ENCODE peak calls at places on chromosome 6, in four cellular contexts. One of them, this sample, is unnamed.

GRCh38 chr6:95521181-95521580 is 56.2 kb upstream of the MANEA start:
- ATAC-seq in lung: no peak
- ATAC-seq in CD8-positive, alpha-beta T cell: no peak
- ATAC-seq in thoracic aorta: no peak
- ATAC-seq in this sample: no peak

GRCh38 chr6:148846778-148847761 is 100.2 kb downstream of the UST start:
- ATAC-seq in lung: no peak
- ATAC-seq in CD8-positive, alpha-beta T cell: no peak
- ATAC-seq in thoracic aorta: no peak
- ATAC-seq in this sample: peak

GRCh38 chr6:8017705-8018104 is 46.5 kb downstream of the BLOC1S5 start:
- ATAC-seq in CD8-positive, alpha-beta T cell: no peak
- ATAC-seq in thoracic aorta: no peak
- ATAC-seq in lung: no peak
- ATAC-seq in this sample: no peak

GRCh38 chr6:106637051-106637717 is 7.8 kb downstream of the QRSL1 start:
- ATAC-seq in thoracic aorta: no peak
- ATAC-seq in lung: no peak
- ATAC-seq in CD8-positive, alpha-beta T cell: no peak
- ATAC-seq in this sample: no peak

GRCh38 chr6:30844118-30844535 is 40.2 kb upstream of the DDR1 start:
- ATAC-seq in thoracic aorta: no peak
- ATAC-seq in CD8-positive, alpha-beta T cell: no peak
- ATAC-seq in lung: peak
- ATAC-seq in this sample: peak

GRCh38 chr6:159033160-159034049 is 11.4 kb downstream of the TAGAP start:
- ATAC-seq in thoracic aorta: no peak
- ATAC-seq in lung: no peak
- ATAC-seq in CD8-positive, alpha-beta T cell: no peak
- ATAC-seq in this sample: no peak

GRCh38 chr6:166515072-166515810 is 71.2 kb downstream of the RAMACL start:
- ATAC-seq in thoracic aorta: no peak
- ATAC-seq in CD8-positive, alpha-beta T cell: peak
- ATAC-seq in lung: no peak
- ATAC-seq in this sample: no peak

GRCh38 chr6:39092124-39092523 is 22.9 kb downstream of the SAYSD1 start:
- ATAC-seq in CD8-positive, alpha-beta T cell: no peak
- ATAC-seq in thoracic aorta: no peak
- ATAC-seq in lung: no peak
- ATAC-seq in this sample: no peak

GRCh38 chr6:34484391-34484790 is 18.5 kb downstream of the PACSIN1 start:
- ATAC-seq in CD8-positive, alpha-beta T cell: no peak
- ATAC-seq in lung: no peak
- ATAC-seq in thoracic aorta: no peak
- ATAC-seq in this sample: no peak

GRCh38 chr6:160999508-160999907 is 7.9 kb downstream of the MAP3K4 start:
- ATAC-seq in CD8-positive, alpha-beta T cell: no peak
- ATAC-seq in thoracic aorta: no peak
- ATAC-seq in lung: no peak
- ATAC-seq in this sample: no peak

GRCh38 chr6:18262812-18263560 is 1.3 kb downstream of the DEK start:
- ATAC-seq in CD8-positive, alpha-beta T cell: peak
- ATAC-seq in lung: no peak
- ATAC-seq in thoracic aorta: no peak
- ATAC-seq in this sample: no peak

GRCh38 chr6:34174846-34175399 is 29.0 kb upstream of the GRM4 start:
- ATAC-seq in thoracic aorta: no peak
- ATAC-seq in lung: no peak
- ATAC-seq in CD8-positive, alpha-beta T cell: no peak
- ATAC-seq in this sample: no peak

GRCh38 chr6:18047406-18047805 is 60.0 kb upstream of the KIF13A start:
- ATAC-seq in CD8-positive, alpha-beta T cell: no peak
- ATAC-seq in thoracic aorta: no peak
- ATAC-seq in lung: peak
- ATAC-seq in this sample: no peak

GRCh38 chr6:146701632-146702031 is 102.9 kb downstream of the ADGB start:
- ATAC-seq in thoracic aorta: no peak
- ATAC-seq in lung: no peak
- ATAC-seq in CD8-positive, alpha-beta T cell: no peak
- ATAC-seq in this sample: no peak

GRCh38 chr6:40482532-40482931 is 104.6 kb downstream of the LRFN2 start:
- ATAC-seq in lung: no peak
- ATAC-seq in thoracic aorta: no peak
- ATAC-seq in CD8-positive, alpha-beta T cell: no peak
- ATAC-seq in this sample: no peak

GRCh38 chr6:40484066-40484465 is 103.1 kb downstream of the LRFN2 start:
- ATAC-seq in thoracic aorta: no peak
- ATAC-seq in lung: no peak
- ATAC-seq in CD8-positive, alpha-beta T cell: no peak
- ATAC-seq in this sample: no peak

GRCh38 chr6:40477246-40478126 is 109.7 kb downstream of the LRFN2 start:
- ATAC-seq in thoracic aorta: no peak
- ATAC-seq in CD8-positive, alpha-beta T cell: peak
- ATAC-seq in lung: no peak
- ATAC-seq in this sample: no peak

GRCh38 chr6:40476673-40477072 is 110.5 kb downstream of the LRFN2 start:
- ATAC-seq in thoracic aorta: no peak
- ATAC-seq in lung: no peak
- ATAC-seq in CD8-positive, alpha-beta T cell: no peak
- ATAC-seq in this sample: no peak

DNA sequence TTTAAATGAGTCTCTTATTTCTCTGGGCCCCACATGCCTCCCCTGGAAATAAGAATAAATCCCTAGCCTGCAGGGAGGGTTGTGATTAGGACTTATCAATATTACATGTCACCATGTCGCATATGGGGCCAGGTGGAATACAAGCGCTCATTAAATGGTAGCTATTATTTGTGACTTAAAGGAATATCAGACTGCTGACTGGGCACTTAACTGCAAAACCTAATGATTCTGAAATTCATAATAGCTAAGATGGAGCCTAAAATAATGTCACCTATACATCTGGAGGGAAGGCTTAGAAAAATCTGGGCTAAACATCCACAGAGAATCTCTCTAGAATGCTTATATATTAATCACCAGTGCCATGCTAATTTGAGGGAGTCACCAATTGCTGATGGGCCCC is 106.5 kb downstream of the LRFN2 start:
- ATAC-seq in lung: no peak
- ATAC-seq in thoracic aorta: no peak
- ATAC-seq in CD8-positive, alpha-beta T cell: no peak
- ATAC-seq in this sample: no peak
- H3K4me3 ChIP-seq in lung: no peak
- H3K4me3 ChIP-seq in thoracic aorta: no peak
- H3K4me3 ChIP-seq in CD8-positive, alpha-beta T cell: no peak
- H3K4me3 ChIP-seq in this sample: no peak

GRCh38 chr6:137283080-137283479 is 63.9 kb upstream of the IFNGR1 start:
- ATAC-seq in thoracic aorta: no peak
- ATAC-seq in lung: no peak
- ATAC-seq in CD8-positive, alpha-beta T cell: no peak
- ATAC-seq in this sample: no peak

GRCh38 chr6:137282253-137282652 is 63.1 kb upstream of the IFNGR1 start:
- ATAC-seq in lung: no peak
- ATAC-seq in CD8-positive, alpha-beta T cell: no peak
- ATAC-seq in thoracic aorta: no peak
- ATAC-seq in this sample: peak

GRCh38 chr6:137272403-137272802 is 53.2 kb upstream of the IFNGR1 start:
- ATAC-seq in CD8-positive, alpha-beta T cell: no peak
- ATAC-seq in lung: no peak
- ATAC-seq in thoracic aorta: no peak
- ATAC-seq in this sample: no peak

GRCh38 chr6:137277971-137278602 is 58.9 kb upstream of the IFNGR1 start:
- ATAC-seq in CD8-positive, alpha-beta T cell: no peak
- ATAC-seq in thoracic aorta: no peak
- ATAC-seq in lung: no peak
- ATAC-seq in this sample: no peak
- TF ChIP-seq CTCF in CD8-positive, alpha-beta T cell: no peak
- TF ChIP-seq CTCF in thoracic aorta: no peak
- TF ChIP-seq CTCF in lung: no peak
- TF ChIP-seq CTCF in this sample: no peak

GRCh38 chr6:33021917-33022316 is 12.5 kb upstream of the HLA-DOA start:
- ATAC-seq in CD8-positive, alpha-beta T cell: no peak
- ATAC-seq in lung: no peak
- ATAC-seq in thoracic aorta: no peak
- ATAC-seq in this sample: no peak
- H3K4me3 ChIP-seq in CD8-positive, alpha-beta T cell: no peak
- H3K4me3 ChIP-seq in lung: no peak
- H3K4me3 ChIP-seq in thoracic aorta: no peak
- H3K4me3 ChIP-seq in this sample: no peak

DNA sequence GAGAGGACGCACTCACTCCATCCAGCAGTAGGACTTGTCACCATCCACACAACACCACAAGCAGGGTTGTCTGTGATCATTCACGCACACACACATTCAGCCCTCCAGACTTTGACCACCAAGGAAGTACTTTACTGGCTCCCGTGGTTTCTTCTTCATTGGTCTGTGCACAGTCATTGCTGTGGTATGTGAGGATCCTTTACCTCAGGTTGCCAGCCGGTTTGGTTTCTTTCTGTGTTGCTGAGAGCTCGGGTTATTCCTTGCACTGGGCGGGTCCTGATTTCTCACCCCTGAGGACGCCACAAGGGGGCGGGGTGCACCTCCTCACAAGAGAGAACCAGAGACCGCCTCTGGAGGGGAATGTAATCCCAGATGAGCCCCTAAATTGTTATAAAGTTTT is 11.2 kb downstream of the SLC35A1 start:
- ATAC-seq in CD8-positive, alpha-beta T cell: no peak
- ATAC-seq in thoracic aorta: no peak
- ATAC-seq in lung: no peak
- ATAC-seq in this sample: no peak
- TF ChIP-seq CTCF in CD8-positive, alpha-beta T cell: no peak
- TF ChIP-seq CTCF in thoracic aorta: no peak
- TF ChIP-seq CTCF in lung: no peak
- TF ChIP-seq CTCF in this sample: no peak

GRCh38 chr6:2038096-2038495 is 207.3 kb downstream of the GMDS start:
- ATAC-seq in thoracic aorta: no peak
- ATAC-seq in CD8-positive, alpha-beta T cell: peak
- ATAC-seq in lung: no peak
- ATAC-seq in this sample: no peak

GRCh38 chr6:2037230-2037926 is 208.0 kb downstream of the GMDS start:
- ATAC-seq in thoracic aorta: no peak
- ATAC-seq in CD8-positive, alpha-beta T cell: peak
- ATAC-seq in lung: no peak
- ATAC-seq in this sample: no peak

GRCh38 chr6:2035046-2035445 is 210.4 kb downstream of the GMDS start:
- ATAC-seq in lung: no peak
- ATAC-seq in thoracic aorta: no peak
- ATAC-seq in CD8-positive, alpha-beta T cell: no peak
- ATAC-seq in this sample: no peak

GRCh38 chr6:2034256-2034655 is 211.1 kb downstream of the GMDS start:
- ATAC-seq in CD8-positive, alpha-beta T cell: no peak
- ATAC-seq in lung: no peak
- ATAC-seq in thoracic aorta: no peak
- ATAC-seq in this sample: no peak

GRCh38 chr6:2036084-2037023 is 209.1 kb downstream of the GMDS start:
- ATAC-seq in CD8-positive, alpha-beta T cell: no peak
- ATAC-seq in lung: no peak
- ATAC-seq in thoracic aorta: no peak
- ATAC-seq in this sample: no peak
- H3K4me3 ChIP-seq in CD8-positive, alpha-beta T cell: no peak
- H3K4me3 ChIP-seq in lung: no peak
- H3K4me3 ChIP-seq in thoracic aorta: no peak
- H3K4me3 ChIP-seq in this sample: no peak

DNA sequence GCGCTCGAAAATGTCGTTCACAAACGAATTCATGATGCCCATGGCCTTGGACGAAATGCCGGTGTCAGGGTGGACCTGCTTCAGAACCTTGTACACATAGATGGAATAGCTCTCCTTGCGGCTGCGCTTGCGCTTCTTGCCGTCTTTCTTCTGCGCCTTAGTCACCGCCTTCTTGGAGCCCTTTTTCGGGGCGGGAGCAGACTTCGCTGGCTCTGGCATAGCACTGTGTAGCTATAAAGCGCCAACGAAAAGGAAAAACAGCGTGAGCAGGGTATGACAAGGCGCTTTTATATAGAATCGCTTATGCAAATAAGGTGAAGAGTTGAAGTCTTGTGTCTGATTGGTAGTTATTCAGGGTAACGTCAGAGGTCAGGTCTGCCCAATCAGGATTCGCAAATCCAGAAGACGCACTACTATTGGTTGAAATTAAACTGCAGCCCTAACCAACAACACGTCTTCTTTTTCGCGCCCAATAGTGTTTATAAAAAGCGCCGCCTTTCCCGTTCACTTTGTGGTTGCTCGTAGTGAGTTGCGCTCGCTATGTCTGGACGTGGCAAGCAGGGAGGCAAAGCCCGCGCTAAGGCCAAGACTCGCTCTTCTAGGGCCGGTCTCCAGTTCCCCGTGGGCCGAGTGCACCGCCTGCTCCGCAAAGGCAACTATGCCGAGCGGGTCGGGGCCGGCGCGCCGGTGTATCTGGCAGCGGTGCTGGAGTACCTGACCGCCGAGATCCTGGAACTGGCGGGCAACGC is 114.8 kb upstream of the PRSS16 start:
- ATAC-seq in lung: peak
- ATAC-seq in thoracic aorta: peak
- ATAC-seq in CD8-positive, alpha-beta T cell: peak
- ATAC-seq in this sample: peak
- TF ChIP-seq CTCF in lung: no peak
- TF ChIP-seq CTCF in thoracic aorta: no peak
- TF ChIP-seq CTCF in CD8-positive, alpha-beta T cell: no peak
- TF ChIP-seq CTCF in this sample: no peak

GRCh38 chr6:139368661-139369060 is 5.8 kb downstream of the CITED2 start:
- ATAC-seq in lung: no peak
- ATAC-seq in CD8-positive, alpha-beta T cell: no peak
- ATAC-seq in thoracic aorta: no peak
- ATAC-seq in this sample: no peak

GRCh38 chr6:139370707-139371345 is 3.6 kb downstream of the CITED2 start:
- ATAC-seq in lung: no peak
- ATAC-seq in CD8-positive, alpha-beta T cell: no peak
- ATAC-seq in thoracic aorta: no peak
- ATAC-seq in this sample: no peak

GRCh38 chr6:139370047-139370706 is 4.3 kb downstream of the CITED2 start:
- ATAC-seq in thoracic aorta: no peak
- ATAC-seq in CD8-positive, alpha-beta T cell: no peak
- ATAC-seq in lung: no peak
- ATAC-seq in this sample: peak

GRCh38 chr6:139369068-139369467 is 5.4 kb downstream of the CITED2 start:
- ATAC-seq in thoracic aorta: no peak
- ATAC-seq in CD8-positive, alpha-beta T cell: no peak
- ATAC-seq in lung: no peak
- ATAC-seq in this sample: no peak

DNA sequence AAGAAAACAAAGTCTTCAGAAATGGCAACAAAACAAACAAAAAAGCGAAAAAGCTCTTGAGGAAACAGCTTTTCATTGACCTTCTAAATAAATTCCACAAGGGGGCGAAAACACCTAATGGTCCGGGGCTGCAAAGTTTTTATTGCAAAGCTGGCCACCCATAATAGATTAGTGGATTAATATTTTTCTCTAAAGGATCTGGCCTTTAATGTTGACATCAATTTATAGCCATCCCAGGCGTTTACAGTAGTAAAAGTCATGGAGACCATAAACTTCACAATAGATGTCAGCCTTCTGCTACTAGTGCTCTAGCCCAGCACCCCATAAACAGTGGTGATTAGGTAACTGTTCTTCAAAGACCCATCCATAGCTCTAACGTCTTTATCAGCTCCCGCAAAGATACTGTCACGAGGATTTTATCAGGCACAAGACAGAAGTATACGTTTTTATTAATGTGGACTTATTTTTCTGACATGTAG is 4.8 kb downstream of the CITED2 start:
- ATAC-seq in thoracic aorta: no peak
- ATAC-seq in CD8-positive, alpha-beta T cell: no peak
- ATAC-seq in lung: no peak
- ATAC-seq in this sample: no peak
- H3K4me3 ChIP-seq in thoracic aorta: peak
- H3K4me3 ChIP-seq in CD8-positive, alpha-beta T cell: no peak
- H3K4me3 ChIP-seq in lung: no peak
- H3K4me3 ChIP-seq in this sample: no peak